ENCODE peak calls at places on chromosomes 4 and X, in six cellular contexts. One of them, this sample, is unnamed.

GRCh38 chr4:53010320-53010719 is 148.2 kb downstream of the RASL11B start:
- DNase-seq in endothelial cell: no peak
- DNase-seq in cardiac fibroblast: peak; percentile 63
- DNase-seq in left lung: no peak
- DNase-seq in cardiac muscle cell: no peak
- DNase-seq in fibroblast of the aortic adventitia: peak; percentile 80
- DNase-seq in this sample: no peak

GRCh38 chr4:141002323-141002805 is 130.9 kb downstream of the RNF150 start:
- DNase-seq in endothelial cell: no peak
- DNase-seq in cardiac fibroblast: peak; percentile 67
- DNase-seq in left lung: no peak
- DNase-seq in cardiac muscle cell: peak; percentile 27
- DNase-seq in fibroblast of the aortic adventitia: no peak
- DNase-seq in this sample: no peak

GRCh38 chrX:2594491-2594890 is 93.7 kb upstream of the DHRSX start:
- DNase-seq in endothelial cell: no peak
- DNase-seq in cardiac fibroblast: no peak
- DNase-seq in left lung: no peak
- DNase-seq in cardiac muscle cell: no peak
- DNase-seq in fibroblast of the aortic adventitia: no peak
- DNase-seq in this sample: no peak

GRCh38 chr4:28730304-28730703 is 1869.7 kb downstream of the STIM2 start:
- DNase-seq in endothelial cell: no peak
- DNase-seq in cardiac fibroblast: no peak
- DNase-seq in left lung: no peak
- DNase-seq in cardiac muscle cell: no peak
- DNase-seq in fibroblast of the aortic adventitia: peak; percentile 10
- DNase-seq in this sample: no peak

GRCh38 chr4:32686123-32686522 is 1966.0 kb downstream of the PCDH7 start:
- DNase-seq in endothelial cell: no peak
- DNase-seq in cardiac fibroblast: no peak
- DNase-seq in left lung: no peak
- DNase-seq in cardiac muscle cell: no peak
- DNase-seq in fibroblast of the aortic adventitia: no peak
- DNase-seq in this sample: no peak

GRCh38 chr4:139951051-139951450 is 202.9 kb downstream of the MAML3 start:
- DNase-seq in endothelial cell: no peak
- DNase-seq in cardiac fibroblast: peak; percentile 35
- DNase-seq in left lung: no peak
- DNase-seq in cardiac muscle cell: no peak
- DNase-seq in fibroblast of the aortic adventitia: no peak
- DNase-seq in this sample: no peak

GRCh38 chr4:112411781-112412281 is 104.1 kb downstream of the NEUROG2 start:
- DNase-seq in endothelial cell: no peak
- DNase-seq in cardiac fibroblast: no peak
- DNase-seq in left lung: peak; percentile 51
- DNase-seq in cardiac muscle cell: no peak
- DNase-seq in fibroblast of the aortic adventitia: no peak
- DNase-seq in this sample: no peak

GRCh38 chr4:148999924-149000323 is 557.7 kb upstream of the NR3C2 start:
- DNase-seq in endothelial cell: no peak
- DNase-seq in cardiac fibroblast: no peak
- DNase-seq in left lung: no peak
- DNase-seq in cardiac muscle cell: no peak
- DNase-seq in fibroblast of the aortic adventitia: no peak
- DNase-seq in this sample: no peak

GRCh38 chr4:89753601-89754066 is 83.3 kb downstream of the SNCA start:
- DNase-seq in endothelial cell: no peak
- DNase-seq in cardiac fibroblast: peak; percentile 94
- DNase-seq in left lung: no peak
- DNase-seq in cardiac muscle cell: no peak
- DNase-seq in fibroblast of the aortic adventitia: peak; percentile 95
- DNase-seq in this sample: no peak

GRCh38 chrX:46573331-46573895 is at the start of gene CHST7:
- DNase-seq in endothelial cell: peak; percentile 66
- DNase-seq in cardiac fibroblast: peak; percentile 68
- DNase-seq in left lung: peak; percentile 90
- DNase-seq in cardiac muscle cell: peak; percentile 79
- DNase-seq in fibroblast of the aortic adventitia: no peak
- DNase-seq in this sample: peak; percentile 41

GRCh38 chr4:93174598-93174997 is 654.0 kb upstream of the ATOH1 start:
- DNase-seq in endothelial cell: no peak
- DNase-seq in cardiac fibroblast: no peak
- DNase-seq in left lung: no peak
- DNase-seq in cardiac muscle cell: no peak
- DNase-seq in fibroblast of the aortic adventitia: no peak
- DNase-seq in this sample: no peak

GRCh38 chr4:61200991-61201526 is 933 bp downstream of the ADGRL3 start:
- DNase-seq in endothelial cell: peak; percentile 39
- DNase-seq in cardiac fibroblast: peak; percentile 59
- DNase-seq in left lung: peak; percentile 61
- DNase-seq in cardiac muscle cell: peak; percentile 66
- DNase-seq in fibroblast of the aortic adventitia: peak; percentile 4
- DNase-seq in this sample: peak; percentile 22

GRCh38 chrX:153499876-153500275 is 5.1 kb downstream of the BGN start:
- DNase-seq in endothelial cell: no peak
- DNase-seq in cardiac fibroblast: no peak
- DNase-seq in left lung: no peak
- DNase-seq in cardiac muscle cell: no peak
- DNase-seq in fibroblast of the aortic adventitia: peak; percentile 23
- DNase-seq in this sample: no peak

GRCh38 chr4:83083925-83084475 is 30.5 kb downstream of the PLAC8 start:
- DNase-seq in endothelial cell: no peak
- DNase-seq in cardiac fibroblast: no peak
- DNase-seq in left lung: no peak
- DNase-seq in cardiac muscle cell: no peak
- DNase-seq in fibroblast of the aortic adventitia: no peak
- DNase-seq in this sample: no peak

GRCh38 chr4:58502839-58503238 is 1392.7 kb upstream of the IGFBP7 start:
- DNase-seq in endothelial cell: no peak
- DNase-seq in cardiac fibroblast: no peak
- DNase-seq in left lung: no peak
- DNase-seq in cardiac muscle cell: no peak
- DNase-seq in fibroblast of the aortic adventitia: no peak
- DNase-seq in this sample: no peak

GRCh38 chrX:67693928-67694327 is 150.1 kb downstream of the AR start:
- DNase-seq in endothelial cell: no peak
- DNase-seq in cardiac fibroblast: peak; percentile 28
- DNase-seq in left lung: no peak
- DNase-seq in cardiac muscle cell: no peak
- DNase-seq in fibroblast of the aortic adventitia: peak; percentile 36
- DNase-seq in this sample: no peak

GRCh38 chr4:84511703-84512102 is 12.6 kb upstream of the NKX6-1 start:
- DNase-seq in endothelial cell: no peak
- DNase-seq in cardiac fibroblast: no peak
- DNase-seq in left lung: no peak
- DNase-seq in cardiac muscle cell: no peak
- DNase-seq in fibroblast of the aortic adventitia: no peak
- DNase-seq in this sample: no peak

GRCh38 chrX:153922932-153923857 is 2.9 kb downstream of the ARHGAP4 start:
- DNase-seq in endothelial cell: no peak
- DNase-seq in cardiac fibroblast: peak; percentile 59
- DNase-seq in left lung: peak; percentile 87
- DNase-seq in cardiac muscle cell: no peak
- DNase-seq in fibroblast of the aortic adventitia: peak; percentile 67
- DNase-seq in this sample: no peak

GRCh38 chr4:2350982-2351381 is 67.5 kb downstream of the ZFYVE28 start:
- DNase-seq in endothelial cell: no peak
- DNase-seq in cardiac fibroblast: no peak
- DNase-seq in left lung: no peak
- DNase-seq in cardiac muscle cell: no peak
- DNase-seq in fibroblast of the aortic adventitia: no peak
- DNase-seq in this sample: peak; percentile 32

GRCh38 chr4:504076-504475 is 5.1 kb downstream of the PIGG start:
- DNase-seq in endothelial cell: no peak
- DNase-seq in cardiac fibroblast: peak; percentile 4
- DNase-seq in left lung: no peak
- DNase-seq in cardiac muscle cell: no peak
- DNase-seq in fibroblast of the aortic adventitia: peak; percentile 14
- DNase-seq in this sample: no peak

GRCh38 chr4:499563-499962 is 553 bp downstream of the PIGG start:
- DNase-seq in endothelial cell: no peak
- DNase-seq in cardiac fibroblast: no peak
- DNase-seq in left lung: no peak
- DNase-seq in cardiac muscle cell: no peak
- DNase-seq in fibroblast of the aortic adventitia: no peak
- DNase-seq in this sample: no peak

DNA sequence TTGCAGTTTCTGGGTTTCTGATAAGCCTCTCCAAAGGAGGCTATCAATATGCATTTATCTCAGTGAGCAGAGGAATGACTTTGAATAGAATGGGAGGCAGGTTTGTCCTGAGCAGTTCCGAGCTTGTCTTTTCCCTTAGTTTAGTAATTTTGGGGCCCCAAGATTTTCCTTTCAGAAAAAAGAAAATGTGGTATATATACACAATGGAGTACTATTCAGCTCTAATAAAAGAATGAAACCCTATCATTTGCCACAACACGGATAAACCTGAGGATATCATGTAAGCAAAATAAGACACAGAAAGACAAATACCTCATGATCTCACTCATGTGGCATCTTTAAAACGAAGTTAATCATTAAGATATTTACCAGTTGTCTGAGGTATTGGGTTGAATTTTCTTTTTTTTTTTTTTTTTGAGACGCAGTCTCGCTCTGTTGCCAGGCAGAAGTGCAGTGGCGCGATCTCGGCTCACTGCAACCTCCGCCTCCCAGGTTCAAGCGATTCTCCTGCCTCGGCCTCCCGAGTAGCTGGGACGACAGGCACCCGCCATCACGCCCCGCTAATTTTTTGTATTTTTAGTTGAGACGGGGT is 532 bp downstream of the ZNF721 start:
- DNase-seq in endothelial cell: no peak
- DNase-seq in cardiac fibroblast: peak; percentile 19
- DNase-seq in left lung: no peak
- DNase-seq in cardiac muscle cell: no peak
- DNase-seq in fibroblast of the aortic adventitia: no peak
- DNase-seq in this sample: no peak
- TF ChIP-seq CTCF in endothelial cell: no peak
- TF ChIP-seq CTCF in cardiac fibroblast: no peak
- TF ChIP-seq CTCF in left lung: no peak
- TF ChIP-seq CTCF in cardiac muscle cell: no peak
- TF ChIP-seq CTCF in fibroblast of the aortic adventitia: no peak
- TF ChIP-seq CTCF in this sample: no peak

GRCh38 chr4:51843309-51844156 is 580 bp downstream of the DCUN1D4 start:
- DNase-seq in endothelial cell: peak; percentile 56
- DNase-seq in cardiac fibroblast: peak; percentile 70
- DNase-seq in left lung: peak; percentile 89
- DNase-seq in cardiac muscle cell: peak; percentile 75
- DNase-seq in fibroblast of the aortic adventitia: peak; percentile 66
- DNase-seq in this sample: peak; percentile 34

GRCh38 chr4:51840791-51841190 is 2.2 kb upstream of the DCUN1D4 start:
- DNase-seq in endothelial cell: no peak
- DNase-seq in cardiac fibroblast: peak; percentile 47
- DNase-seq in left lung: no peak
- DNase-seq in cardiac muscle cell: no peak
- DNase-seq in fibroblast of the aortic adventitia: peak; percentile 7
- DNase-seq in this sample: no peak

GRCh38 chr4:51842167-51842553 is 793 bp upstream of the DCUN1D4 start:
- DNase-seq in endothelial cell: no peak
- DNase-seq in cardiac fibroblast: no peak
- DNase-seq in left lung: peak; percentile 77
- DNase-seq in cardiac muscle cell: peak; percentile 14
- DNase-seq in fibroblast of the aortic adventitia: peak; percentile 45
- DNase-seq in this sample: no peak

GRCh38 chr4:51844157-51845054 is 1.5 kb downstream of the DCUN1D4 start:
- DNase-seq in endothelial cell: peak; percentile 88
- DNase-seq in cardiac fibroblast: peak; percentile 95
- DNase-seq in left lung: peak; percentile 96
- DNase-seq in cardiac muscle cell: peak; percentile 97
- DNase-seq in fibroblast of the aortic adventitia: peak; percentile 92
- DNase-seq in this sample: peak; percentile 85

GRCh38 chr4:51842554-51843308 is at the start of gene DCUN1D4:
- DNase-seq in endothelial cell: peak; percentile 100
- DNase-seq in cardiac fibroblast: peak; percentile 100
- DNase-seq in left lung: peak; percentile 100
- DNase-seq in cardiac muscle cell: peak; percentile 100
- DNase-seq in fibroblast of the aortic adventitia: peak; percentile 99
- DNase-seq in this sample: peak; percentile 99
- TF ChIP-seq CTCF in endothelial cell: no peak
- TF ChIP-seq CTCF in cardiac fibroblast: peak; percentile 37
- TF ChIP-seq CTCF in left lung: peak; percentile 23
- TF ChIP-seq CTCF in cardiac muscle cell: peak; percentile 43
- TF ChIP-seq CTCF in fibroblast of the aortic adventitia: peak; percentile 46
- TF ChIP-seq CTCF in this sample: peak; percentile 20

GRCh38 chrX:147602297-147602696 is 309.4 kb upstream of the FMR1 start:
- DNase-seq in endothelial cell: no peak
- DNase-seq in cardiac fibroblast: no peak
- DNase-seq in left lung: no peak
- DNase-seq in cardiac muscle cell: no peak
- DNase-seq in fibroblast of the aortic adventitia: no peak
- DNase-seq in this sample: no peak
- TF ChIP-seq CTCF in endothelial cell: no peak
- TF ChIP-seq CTCF in cardiac fibroblast: no peak
- TF ChIP-seq CTCF in left lung: no peak
- TF ChIP-seq CTCF in cardiac muscle cell: no peak
- TF ChIP-seq CTCF in fibroblast of the aortic adventitia: no peak
- TF ChIP-seq CTCF in this sample: no peak

GRCh38 chrX:48937065-48937907 is 18.5 kb upstream of the PIM2 start:
- DNase-seq in endothelial cell: no peak
- DNase-seq in cardiac fibroblast: peak; percentile 18
- DNase-seq in left lung: peak; percentile 86
- DNase-seq in cardiac muscle cell: peak; percentile 30
- DNase-seq in fibroblast of the aortic adventitia: no peak
- DNase-seq in this sample: no peak
- TF ChIP-seq CTCF in endothelial cell: no peak
- TF ChIP-seq CTCF in cardiac fibroblast: no peak
- TF ChIP-seq CTCF in left lung: no peak
- TF ChIP-seq CTCF in cardiac muscle cell: no peak
- TF ChIP-seq CTCF in fibroblast of the aortic adventitia: no peak
- TF ChIP-seq CTCF in this sample: no peak

This sample was measured in mesothelial cell of epicardium.